ENCODE peak calls at places on chromosomes 16 and 17, in five cellular contexts. B is KG1, E is heart right ventricle, P is GM04504, F is anterior cingulate cortex. V is an unnamed sample.

GRCh38 chr16:84820305-84820684 is 510 bp downstream of the CRISPLD2 start:
- DNase-seq in B (no peak), E (no peak), P (no peak), F (no peak), V (no peak)

GRCh38 chr17:44552361-44552760 is 4.9 kb upstream of the FZD2 start:
- DNase-seq in B (no peak), E (no peak), P (no peak), F (no peak), V (no peak)

GRCh38 chr17:4796550-4796915 is 569 bp downstream of the PSMB6 start:
- DNase-seq in B (no peak), E (no peak), P (no peak), F (no peak), V (no peak)

GRCh38 chr17:77496401-77496801 is 355.6 kb downstream of the SEC14L1 start:
- DNase-seq in B (no peak), E (no peak), P (no peak), F (no peak), V (no peak)

GRCh38 chr16:56641166-56641565 is 2.7 kb downstream of the MT1A start:
- DNase-seq in B (no peak), E (no peak), P (no peak), F (no peak), V (no peak)

GRCh38 chr16:583815-584591 is 5.9 kb upstream of the RAB40C start:
- DNase-seq in B (no peak), E (no peak), P (no peak), F (peak), V (no peak)

GRCh38 chr17:11331790-11332526 is 90.9 kb downstream of the SHISA6 start:
- DNase-seq in B (no peak), E (no peak), P (no peak), F (no peak), V (no peak)

GRCh38 chr17:2955931-2956582 is 107.3 kb downstream of the OR1D5 start:
- DNase-seq in B (no peak), E (no peak), P (no peak), F (no peak), V (no peak)

V was measured in SIG-M5.